ENCODE peak calls at places on chromosomes 7 and 10, in six cellular contexts. One of them, this sample, is unnamed. For H3K4me1 and H3K9me3, the result is how much of the 10 kb centered on the place peaks cover.

GRCh38 chr7:3415730-3416366 is 114.8 kb downstream of the SDK1 start:
- DNase-seq in uterus: no peak
- DNase-seq in fibroblast of lung: no peak
- DNase-seq in mucosa of descending colon: no peak
- DNase-seq in hepatocyte: no peak
- DNase-seq in colonic mucosa: no peak
- DNase-seq in this sample: no peak

GRCh38 chr10:126397640-126398382 is 9.5 kb upstream of the ADAM12 start:
- DNase-seq in uterus: no peak
- DNase-seq in fibroblast of lung: peak
- DNase-seq in mucosa of descending colon: no peak
- DNase-seq in hepatocyte: no peak
- DNase-seq in colonic mucosa: no peak
- DNase-seq in this sample: no peak

GRCh38 chr10:117622471-117623184 is 80.1 kb downstream of the EMX2 start:
- DNase-seq in uterus: no peak
- DNase-seq in fibroblast of lung: no peak
- DNase-seq in mucosa of descending colon: no peak
- DNase-seq in hepatocyte: no peak
- DNase-seq in colonic mucosa: no peak
- DNase-seq in this sample: no peak

GRCh38 chr7:23938937-23939552 is 229.0 kb downstream of the STK31 start:
- DNase-seq in uterus: no peak
- DNase-seq in fibroblast of lung: peak
- DNase-seq in mucosa of descending colon: peak
- DNase-seq in hepatocyte: peak
- DNase-seq in colonic mucosa: peak
- DNase-seq in this sample: no peak

GRCh38 chr7:115789901-115790300 is 240.7 kb downstream of the TFEC start:
- DNase-seq in uterus: no peak
- DNase-seq in fibroblast of lung: no peak
- DNase-seq in mucosa of descending colon: no peak
- DNase-seq in hepatocyte: no peak
- DNase-seq in colonic mucosa: no peak
- DNase-seq in this sample: peak

GRCh38 chr10:23095966-23096813 is 811 bp downstream of the MSRB2 start:
- DNase-seq in uterus: peak
- DNase-seq in fibroblast of lung: peak
- DNase-seq in mucosa of descending colon: peak
- DNase-seq in hepatocyte: peak
- DNase-seq in colonic mucosa: peak
- DNase-seq in this sample: peak

GRCh38 chr7:42770106-42770505 is 141.8 kb downstream of the C7orf25 start:
- DNase-seq in uterus: no peak
- DNase-seq in fibroblast of lung: no peak
- DNase-seq in mucosa of descending colon: no peak
- DNase-seq in hepatocyte: no peak
- DNase-seq in colonic mucosa: no peak
- DNase-seq in this sample: no peak

GRCh38 chr10:29559996-29560395 is 74.8 kb downstream of the SVIL start:
- DNase-seq in uterus: no peak
- DNase-seq in fibroblast of lung: peak
- DNase-seq in mucosa of descending colon: no peak
- DNase-seq in hepatocyte: no peak
- DNase-seq in colonic mucosa: no peak
- DNase-seq in this sample: no peak

GRCh38 chr7:101058355-101058754 is 26.9 kb upstream of the TRIM56 start:
- DNase-seq in uterus: peak
- DNase-seq in fibroblast of lung: peak
- DNase-seq in mucosa of descending colon: peak
- DNase-seq in hepatocyte: peak
- DNase-seq in colonic mucosa: peak
- DNase-seq in this sample: peak

GRCh38 chr10:99941942-99942835 is 67.6 kb downstream of the DNMBP start:
- DNase-seq in uterus: peak
- DNase-seq in fibroblast of lung: peak
- DNase-seq in mucosa of descending colon: no peak
- DNase-seq in hepatocyte: no peak
- DNase-seq in colonic mucosa: no peak
- DNase-seq in this sample: no peak

GRCh38 chr10:18607503-18607902 is 43.9 kb downstream of the NSUN6 start:
- DNase-seq in uterus: no peak
- DNase-seq in fibroblast of lung: peak
- DNase-seq in mucosa of descending colon: peak
- DNase-seq in hepatocyte: peak
- DNase-seq in colonic mucosa: peak
- DNase-seq in this sample: no peak

GRCh38 chr7:45595809-45596664 is 21.9 kb downstream of the ADCY1 start:
- DNase-seq in uterus: no peak
- DNase-seq in fibroblast of lung: no peak
- DNase-seq in mucosa of descending colon: no peak
- DNase-seq in hepatocyte: no peak
- DNase-seq in colonic mucosa: no peak
- DNase-seq in this sample: peak

GRCh38 chr10:30534465-30535144 is 94.9 kb downstream of the LYZL2 start:
- DNase-seq in uterus: peak
- DNase-seq in fibroblast of lung: peak
- DNase-seq in mucosa of descending colon: peak
- DNase-seq in hepatocyte: peak
- DNase-seq in colonic mucosa: peak
- DNase-seq in this sample: no peak

GRCh38 chr10:95832216-95833037 is 75.3 kb upstream of the CC2D2B start:
- DNase-seq in uterus: no peak
- DNase-seq in fibroblast of lung: no peak
- DNase-seq in mucosa of descending colon: peak
- DNase-seq in hepatocyte: no peak
- DNase-seq in colonic mucosa: no peak
- DNase-seq in this sample: no peak

GRCh38 chr10:11404931-11405330 is 206.5 kb downstream of the USP6NL start:
- DNase-seq in uterus: no peak
- DNase-seq in fibroblast of lung: no peak
- DNase-seq in mucosa of descending colon: no peak
- DNase-seq in hepatocyte: no peak
- DNase-seq in colonic mucosa: no peak
- DNase-seq in this sample: no peak

GRCh38 chr7:90563286-90563685 is 32.8 kb upstream of the CDK14 start:
- DNase-seq in uterus: no peak
- DNase-seq in fibroblast of lung: no peak
- DNase-seq in mucosa of descending colon: no peak
- DNase-seq in hepatocyte: no peak
- DNase-seq in colonic mucosa: no peak
- DNase-seq in this sample: no peak

GRCh38 chr7:120053390-120053961 is 219.5 kb upstream of the KCND2 start:
- DNase-seq in uterus: no peak
- DNase-seq in fibroblast of lung: peak
- DNase-seq in mucosa of descending colon: no peak
- DNase-seq in hepatocyte: no peak
- DNase-seq in colonic mucosa: no peak
- DNase-seq in this sample: no peak

GRCh38 chr7:117458977-117459583 is 20.7 kb upstream of the CFTR start:
- DNase-seq in uterus: no peak
- DNase-seq in fibroblast of lung: peak
- DNase-seq in mucosa of descending colon: no peak
- DNase-seq in hepatocyte: peak
- DNase-seq in colonic mucosa: no peak
- DNase-seq in this sample: no peak

GRCh38 chr10:88921194-88921593 is 31.4 kb downstream of the ACTA2 start:
- DNase-seq in uterus: no peak
- DNase-seq in fibroblast of lung: no peak
- DNase-seq in mucosa of descending colon: no peak
- DNase-seq in hepatocyte: no peak
- DNase-seq in colonic mucosa: no peak
- DNase-seq in this sample: no peak

GRCh38 chr10:90484518-90484917 is 373.3 kb downstream of the HTR7 start:
- DNase-seq in uterus: no peak
- DNase-seq in fibroblast of lung: no peak
- DNase-seq in mucosa of descending colon: no peak
- DNase-seq in hepatocyte: no peak
- DNase-seq in colonic mucosa: no peak
- DNase-seq in this sample: no peak

GRCh38 chr7:74379938-74380337 is 73.8 kb upstream of the GTF2IRD1 start:
- DNase-seq in uterus: no peak
- DNase-seq in fibroblast of lung: no peak
- DNase-seq in mucosa of descending colon: no peak
- DNase-seq in hepatocyte: no peak
- DNase-seq in colonic mucosa: no peak
- DNase-seq in this sample: no peak

GRCh38 chr10:102335184-102335583 is 60.3 kb upstream of the NFKB2 start:
- DNase-seq in uterus: peak
- DNase-seq in fibroblast of lung: no peak
- DNase-seq in mucosa of descending colon: no peak
- DNase-seq in hepatocyte: no peak
- DNase-seq in colonic mucosa: no peak
- DNase-seq in this sample: no peak

GRCh38 chr7:137146552-137146961 is 197.0 kb downstream of the PTN start:
- DNase-seq in uterus: no peak
- DNase-seq in fibroblast of lung: peak
- DNase-seq in mucosa of descending colon: no peak
- DNase-seq in hepatocyte: no peak
- DNase-seq in colonic mucosa: no peak
- DNase-seq in this sample: no peak

GRCh38 chr7:42091461-42092229 is 145.4 kb downstream of the GLI3 start:
- DNase-seq in uterus: no peak
- DNase-seq in fibroblast of lung: peak
- DNase-seq in mucosa of descending colon: no peak
- DNase-seq in hepatocyte: peak
- DNase-seq in colonic mucosa: no peak
- DNase-seq in this sample: no peak

GRCh38 chr7:66099232-66099550 is 15.5 kb upstream of the CRCP start:
- DNase-seq in uterus: no peak
- DNase-seq in fibroblast of lung: peak
- DNase-seq in mucosa of descending colon: no peak
- DNase-seq in hepatocyte: no peak
- DNase-seq in colonic mucosa: no peak
- DNase-seq in this sample: no peak

GRCh38 chr7:124783271-124783670 is 17.7 kb upstream of the GPR37 start:
- DNase-seq in uterus: no peak
- DNase-seq in fibroblast of lung: no peak
- DNase-seq in mucosa of descending colon: no peak
- DNase-seq in hepatocyte: no peak
- DNase-seq in colonic mucosa: no peak
- DNase-seq in this sample: no peak

GRCh38 chr7:130721486-130722277 is 12.3 kb downstream of the KLF14 start:
- DNase-seq in uterus: peak
- DNase-seq in fibroblast of lung: peak
- DNase-seq in mucosa of descending colon: peak
- DNase-seq in hepatocyte: peak
- DNase-seq in colonic mucosa: peak
- DNase-seq in this sample: peak

GRCh38 chr10:67603086-67603485 is 92.9 kb downstream of the CTNNA3 start:
- DNase-seq in uterus: no peak
- DNase-seq in fibroblast of lung: no peak
- DNase-seq in mucosa of descending colon: no peak
- DNase-seq in hepatocyte: no peak
- DNase-seq in colonic mucosa: no peak
- DNase-seq in this sample: no peak

GRCh38 chr7:69638674-69639073 is 40.4 kb downstream of the AUTS2 start:
- DNase-seq in uterus: no peak
- DNase-seq in fibroblast of lung: no peak
- DNase-seq in mucosa of descending colon: no peak
- DNase-seq in hepatocyte: no peak
- DNase-seq in colonic mucosa: no peak
- DNase-seq in this sample: no peak

GRCh38 chr10:105844653-105845052 is 1203.6 kb downstream of the SORCS3 start:
- DNase-seq in uterus: no peak
- DNase-seq in fibroblast of lung: no peak
- DNase-seq in mucosa of descending colon: no peak
- DNase-seq in hepatocyte: no peak
- DNase-seq in colonic mucosa: no peak
- DNase-seq in this sample: no peak
- H3K4me3 ChIP-seq in uterus: no peak
- H3K4me3 ChIP-seq in fibroblast of lung: no peak
- H3K4me3 ChIP-seq in mucosa of descending colon: no peak
- H3K4me3 ChIP-seq in hepatocyte: no peak
- H3K4me3 ChIP-seq in colonic mucosa: no peak
- H3K4me3 ChIP-seq in this sample: no peak

DNA sequence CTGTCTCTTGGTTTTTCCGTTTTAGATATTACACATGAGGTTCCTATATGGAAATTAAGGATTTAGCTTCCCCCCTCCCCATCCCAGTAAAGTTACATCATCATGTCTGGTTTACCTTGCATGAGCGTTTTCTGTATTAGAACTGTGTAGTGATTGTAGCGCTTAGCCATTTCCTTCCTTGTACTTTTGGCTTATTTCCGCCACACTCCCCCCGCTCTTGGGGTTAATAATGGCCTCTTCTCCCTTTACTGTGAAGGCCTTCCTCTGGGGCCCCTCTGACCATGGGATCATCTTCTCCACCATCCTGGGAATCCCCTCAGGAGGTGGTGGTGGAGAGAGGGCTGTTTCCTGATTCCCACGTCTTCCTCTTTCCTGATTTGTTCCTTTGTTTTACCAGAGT is 27.2 kb upstream of the AP5Z1 start:
- DNase-seq in uterus: no peak
- DNase-seq in fibroblast of lung: no peak
- DNase-seq in mucosa of descending colon: no peak
- DNase-seq in hepatocyte: no peak
- DNase-seq in colonic mucosa: no peak
- DNase-seq in this sample: no peak
- H3K4me1 ChIP-seq in uterus: under half
- H3K4me1 ChIP-seq in fibroblast of lung: under half
- H3K4me1 ChIP-seq in mucosa of descending colon: under half
- H3K4me1 ChIP-seq in hepatocyte: under half
- H3K4me1 ChIP-seq in colonic mucosa: under half
- H3K4me1 ChIP-seq in this sample: under half

GRCh38 chr7:13910805-13911551 is 78.5 kb downstream of the ETV1 start:
- DNase-seq in uterus: no peak
- DNase-seq in fibroblast of lung: no peak
- DNase-seq in mucosa of descending colon: no peak
- DNase-seq in hepatocyte: no peak
- DNase-seq in colonic mucosa: no peak
- DNase-seq in this sample: no peak
- H3K9me3 ChIP-seq in uterus: under half
- H3K9me3 ChIP-seq in fibroblast of lung: under half
- H3K9me3 ChIP-seq in mucosa of descending colon: under half
- H3K9me3 ChIP-seq in hepatocyte: under half
- H3K9me3 ChIP-seq in colonic mucosa: under half
- H3K9me3 ChIP-seq in this sample: under half

DNA sequence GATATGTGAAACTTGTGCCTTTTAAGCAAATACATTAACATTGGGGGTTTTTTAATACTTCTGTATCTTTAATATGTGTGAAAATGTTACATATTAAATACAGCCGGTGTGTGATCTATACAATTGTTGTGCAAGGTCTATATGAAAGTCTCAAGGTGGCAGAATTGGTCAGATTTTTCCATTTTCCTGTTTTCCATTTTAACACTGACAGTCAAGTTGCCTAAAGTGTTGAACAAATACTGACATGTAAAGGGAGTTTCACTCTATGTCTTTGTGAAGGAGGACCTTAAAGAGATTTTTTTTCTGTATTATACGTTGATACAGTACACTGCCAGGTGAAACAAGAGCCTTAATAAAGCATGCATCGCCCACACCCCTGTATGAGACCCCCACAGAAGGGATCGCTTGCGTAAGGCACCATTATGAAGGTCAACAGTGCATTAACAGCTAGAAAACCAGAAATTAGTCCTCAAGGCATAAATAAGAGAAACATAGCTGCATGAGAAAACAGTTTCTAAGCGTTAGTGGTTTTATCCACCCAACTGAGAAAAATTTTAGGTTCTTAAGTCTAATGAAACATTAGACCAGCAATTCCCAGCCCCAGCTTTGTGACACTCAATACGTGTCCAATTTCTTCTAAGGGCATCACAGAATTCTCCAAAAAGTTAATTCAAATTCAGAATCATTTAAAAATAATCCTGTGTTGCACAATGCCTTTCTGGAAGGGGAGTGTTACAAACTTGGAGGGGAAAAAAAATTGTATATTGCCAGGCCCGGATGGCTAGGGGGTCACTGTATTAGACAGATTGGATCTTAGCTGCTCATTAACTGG is 6.9 kb downstream of the KLF6 start:
- DNase-seq in uterus: no peak
- DNase-seq in fibroblast of lung: peak
- DNase-seq in mucosa of descending colon: no peak
- DNase-seq in hepatocyte: no peak
- DNase-seq in colonic mucosa: no peak
- DNase-seq in this sample: no peak
- H3K4me3 ChIP-seq in uterus: no peak
- H3K4me3 ChIP-seq in fibroblast of lung: no peak
- H3K4me3 ChIP-seq in mucosa of descending colon: no peak
- H3K4me3 ChIP-seq in hepatocyte: no peak
- H3K4me3 ChIP-seq in colonic mucosa: no peak
- H3K4me3 ChIP-seq in this sample: no peak

This sample was measured in kidney.